ENCODE peak calls at places on chromosomes 4 and X, in five cellular contexts. One of them, this sample, is unnamed.

GRCh38 chr4:38710053-38710452 is 46.1 kb downstream of the KLF3 start:
- DNase-seq in fibroblast of lung: no peak
- DNase-seq in WERI-Rb-1: no peak
- DNase-seq in brain microvascular endothelial cell: no peak
- DNase-seq in AG04450: no peak
- DNase-seq in this sample: no peak

GRCh38 chr4:14867847-14868246 is 134.4 kb upstream of the CPEB2 start:
- DNase-seq in fibroblast of lung: no peak
- DNase-seq in WERI-Rb-1: peak
- DNase-seq in brain microvascular endothelial cell: no peak
- DNase-seq in AG04450: no peak
- DNase-seq in this sample: no peak

GRCh38 chr4:88286897-88287296 is 2.5 kb upstream of the PPM1K start:
- DNase-seq in fibroblast of lung: peak
- DNase-seq in WERI-Rb-1: no peak
- DNase-seq in brain microvascular endothelial cell: no peak
- DNase-seq in AG04450: no peak
- DNase-seq in this sample: no peak

GRCh38 chr4:102586002-102586643 is 85.0 kb downstream of the NFKB1 start:
- DNase-seq in fibroblast of lung: no peak
- DNase-seq in WERI-Rb-1: no peak
- DNase-seq in brain microvascular endothelial cell: no peak
- DNase-seq in AG04450: no peak
- DNase-seq in this sample: no peak

GRCh38 chr4:163166041-163166579 is 580 bp downstream of the NAF1 start:
- DNase-seq in fibroblast of lung: peak
- DNase-seq in WERI-Rb-1: peak
- DNase-seq in brain microvascular endothelial cell: peak
- DNase-seq in AG04450: no peak
- DNase-seq in this sample: no peak

GRCh38 chrX:133606990-133607389 is 191.7 kb upstream of the GPC4 start:
- DNase-seq in fibroblast of lung: no peak
- DNase-seq in WERI-Rb-1: no peak
- DNase-seq in brain microvascular endothelial cell: no peak
- DNase-seq in AG04450: no peak
- DNase-seq in this sample: no peak

GRCh38 chr4:72997409-72997808 is 72.1 kb downstream of the COX18 start:
- DNase-seq in fibroblast of lung: no peak
- DNase-seq in WERI-Rb-1: no peak
- DNase-seq in brain microvascular endothelial cell: peak
- DNase-seq in AG04450: no peak
- DNase-seq in this sample: no peak

GRCh38 chr4:16155503-16156169 is 70.6 kb downstream of the TAPT1 start:
- DNase-seq in fibroblast of lung: no peak
- DNase-seq in WERI-Rb-1: no peak
- DNase-seq in brain microvascular endothelial cell: no peak
- DNase-seq in AG04450: no peak
- DNase-seq in this sample: no peak

GRCh38 chr4:24210332-24210902 is 320.6 kb upstream of the PPARGC1A start:
- DNase-seq in fibroblast of lung: peak
- DNase-seq in WERI-Rb-1: no peak
- DNase-seq in brain microvascular endothelial cell: peak
- DNase-seq in AG04450: peak
- DNase-seq in this sample: peak

GRCh38 chr4:112897548-112897947 is 151.9 kb upstream of the ANK2 start:
- DNase-seq in fibroblast of lung: no peak
- DNase-seq in WERI-Rb-1: peak
- DNase-seq in brain microvascular endothelial cell: no peak
- DNase-seq in AG04450: no peak
- DNase-seq in this sample: no peak

GRCh38 chr4:54941994-54942552 is 183.3 kb downstream of the KDR start:
- DNase-seq in fibroblast of lung: no peak
- DNase-seq in WERI-Rb-1: no peak
- DNase-seq in brain microvascular endothelial cell: no peak
- DNase-seq in AG04450: no peak
- DNase-seq in this sample: no peak

GRCh38 chrX:149939271-149940014 is 1.2 kb upstream of the EOLA2 start:
- DNase-seq in fibroblast of lung: peak
- DNase-seq in WERI-Rb-1: peak
- DNase-seq in brain microvascular endothelial cell: peak
- DNase-seq in AG04450: peak
- DNase-seq in this sample: peak

GRCh38 chr4:1502501-1502886 is 96.3 kb upstream of the NKX1-1 start:
- DNase-seq in fibroblast of lung: no peak
- DNase-seq in WERI-Rb-1: peak
- DNase-seq in brain microvascular endothelial cell: no peak
- DNase-seq in AG04450: no peak
- DNase-seq in this sample: no peak

GRCh38 chr4:121765368-121765705 is 373 bp upstream of the SMIM43 start:
- DNase-seq in fibroblast of lung: no peak
- DNase-seq in WERI-Rb-1: no peak
- DNase-seq in brain microvascular endothelial cell: no peak
- DNase-seq in AG04450: no peak
- DNase-seq in this sample: no peak

GRCh38 chr4:13545394-13545808 is 1.1 kb upstream of the NKX3-2 start:
- DNase-seq in fibroblast of lung: no peak
- DNase-seq in WERI-Rb-1: no peak
- DNase-seq in brain microvascular endothelial cell: no peak
- DNase-seq in AG04450: no peak
- DNase-seq in this sample: no peak
- H3K4me3 ChIP-seq in fibroblast of lung: peak
- H3K4me3 ChIP-seq in WERI-Rb-1: peak
- H3K4me3 ChIP-seq in brain microvascular endothelial cell: peak
- H3K4me3 ChIP-seq in AG04450: peak
- H3K4me3 ChIP-seq in this sample: no peak

DNA sequence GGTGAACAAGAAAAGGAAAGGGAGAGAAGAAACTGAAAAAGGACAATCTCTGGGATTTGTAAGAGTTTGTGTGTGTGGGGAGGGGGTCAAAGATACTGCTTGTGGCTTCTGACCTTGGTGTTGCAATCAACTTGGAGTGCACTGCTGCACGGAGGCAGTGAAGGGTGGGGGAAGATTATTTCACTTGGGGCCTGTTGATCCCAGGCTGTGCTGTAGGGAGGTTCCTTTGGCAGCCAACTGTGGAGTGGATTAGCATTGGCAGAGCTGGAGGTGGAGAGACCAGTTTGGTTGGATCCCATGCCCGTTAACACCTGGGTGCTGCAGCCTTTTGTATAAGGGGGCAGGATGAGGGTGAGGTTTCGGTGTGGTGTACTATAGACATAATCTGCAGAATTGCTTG is 38.2 kb downstream of the AFF1 start:
- DNase-seq in fibroblast of lung: peak
- DNase-seq in WERI-Rb-1: peak
- DNase-seq in brain microvascular endothelial cell: no peak
- DNase-seq in AG04450: no peak
- DNase-seq in this sample: no peak
- H3K4me3 ChIP-seq in fibroblast of lung: no peak
- H3K4me3 ChIP-seq in WERI-Rb-1: no peak
- H3K4me3 ChIP-seq in brain microvascular endothelial cell: no peak
- H3K4me3 ChIP-seq in AG04450: no peak
- H3K4me3 ChIP-seq in this sample: no peak

DNA sequence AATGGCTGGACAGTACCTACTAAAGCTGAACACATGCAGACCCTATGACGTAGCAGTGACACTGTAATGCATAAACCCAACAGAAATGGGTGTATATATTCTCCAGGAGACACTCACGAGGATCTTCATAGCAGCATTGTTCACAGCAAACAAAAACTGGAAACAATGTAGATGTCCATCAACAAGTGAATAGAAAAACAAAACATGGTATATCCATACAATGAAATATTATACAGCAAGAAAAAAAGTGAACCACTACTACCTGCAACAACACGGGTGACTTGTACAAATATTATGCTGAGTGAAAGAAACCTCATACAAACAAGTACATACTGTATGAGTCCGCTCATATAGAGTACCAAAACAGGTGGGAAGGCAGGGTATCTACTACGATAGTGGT is 16.5 kb downstream of the ARHGEF6 start:
- DNase-seq in fibroblast of lung: no peak
- DNase-seq in WERI-Rb-1: no peak
- DNase-seq in brain microvascular endothelial cell: no peak
- DNase-seq in AG04450: no peak
- DNase-seq in this sample: no peak
- H3K4me3 ChIP-seq in fibroblast of lung: no peak
- H3K4me3 ChIP-seq in WERI-Rb-1: no peak
- H3K4me3 ChIP-seq in brain microvascular endothelial cell: no peak
- H3K4me3 ChIP-seq in AG04450: no peak
- H3K4me3 ChIP-seq in this sample: no peak

GRCh38 chr4:71261633-71262121 is 77.1 kb upstream of the SLC4A4 start:
- DNase-seq in fibroblast of lung: no peak
- DNase-seq in WERI-Rb-1: no peak
- DNase-seq in brain microvascular endothelial cell: no peak
- DNase-seq in AG04450: no peak
- DNase-seq in this sample: no peak
- H3K4me3 ChIP-seq in fibroblast of lung: no peak
- H3K4me3 ChIP-seq in WERI-Rb-1: no peak
- H3K4me3 ChIP-seq in brain microvascular endothelial cell: no peak
- H3K4me3 ChIP-seq in AG04450: no peak
- H3K4me3 ChIP-seq in this sample: no peak

GRCh38 chr4:8592366-8593267 is at the start of gene CPZ:
- DNase-seq in fibroblast of lung: peak
- DNase-seq in WERI-Rb-1: peak
- DNase-seq in brain microvascular endothelial cell: peak
- DNase-seq in AG04450: no peak
- DNase-seq in this sample: peak

GRCh38 chr4:8595237-8596087 is 2.9 kb downstream of the CPZ start:
- DNase-seq in fibroblast of lung: no peak
- DNase-seq in WERI-Rb-1: no peak
- DNase-seq in brain microvascular endothelial cell: no peak
- DNase-seq in AG04450: no peak
- DNase-seq in this sample: no peak

GRCh38 chr4:8594097-8595038 is 1.8 kb downstream of the CPZ start:
- DNase-seq in fibroblast of lung: peak
- DNase-seq in WERI-Rb-1: peak
- DNase-seq in brain microvascular endothelial cell: peak
- DNase-seq in AG04450: peak
- DNase-seq in this sample: peak

GRCh38 chr4:8591626-8592365 is 769 bp upstream of the CPZ start:
- DNase-seq in fibroblast of lung: no peak
- DNase-seq in WERI-Rb-1: peak
- DNase-seq in brain microvascular endothelial cell: no peak
- DNase-seq in AG04450: no peak
- DNase-seq in this sample: no peak

GRCh38 chr4:8593268-8594096 is 917 bp downstream of the CPZ start:
- DNase-seq in fibroblast of lung: no peak
- DNase-seq in WERI-Rb-1: no peak
- DNase-seq in brain microvascular endothelial cell: no peak
- DNase-seq in AG04450: no peak
- DNase-seq in this sample: no peak
- H3K4me3 ChIP-seq in fibroblast of lung: peak
- H3K4me3 ChIP-seq in WERI-Rb-1: no peak
- H3K4me3 ChIP-seq in brain microvascular endothelial cell: peak
- H3K4me3 ChIP-seq in AG04450: peak
- H3K4me3 ChIP-seq in this sample: peak

GRCh38 chrX:131792789-131793462 is 230.2 kb upstream of the STK26 start:
- DNase-seq in fibroblast of lung: no peak
- DNase-seq in WERI-Rb-1: peak
- DNase-seq in brain microvascular endothelial cell: peak
- DNase-seq in AG04450: no peak
- DNase-seq in this sample: no peak
- H3K4me3 ChIP-seq in fibroblast of lung: no peak
- H3K4me3 ChIP-seq in WERI-Rb-1: peak
- H3K4me3 ChIP-seq in brain microvascular endothelial cell: peak
- H3K4me3 ChIP-seq in AG04450: no peak
- H3K4me3 ChIP-seq in this sample: no peak

DNA sequence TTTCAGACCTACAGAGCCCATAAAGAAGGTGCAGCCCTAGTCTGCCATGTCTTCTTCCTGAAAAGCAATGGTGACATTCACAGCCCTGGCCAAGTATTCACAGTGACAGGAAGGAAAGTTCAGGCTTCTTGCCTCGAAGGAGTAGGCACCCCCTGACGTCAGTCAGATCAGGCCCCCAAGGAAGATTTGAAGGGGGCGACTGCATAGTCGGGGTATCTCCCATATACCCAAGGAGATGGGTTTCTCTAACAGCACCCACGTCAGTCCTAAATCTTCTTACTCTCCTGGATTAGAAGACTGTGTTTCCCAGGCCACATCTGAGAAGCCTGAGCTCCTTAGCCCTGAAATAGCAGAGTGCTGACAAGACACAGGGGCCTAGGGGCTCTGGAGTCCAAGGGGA is at the start of gene PPEF2:
- DNase-seq in fibroblast of lung: no peak
- DNase-seq in WERI-Rb-1: peak
- DNase-seq in brain microvascular endothelial cell: no peak
- DNase-seq in AG04450: no peak
- DNase-seq in this sample: no peak
- H3K4me3 ChIP-seq in fibroblast of lung: no peak
- H3K4me3 ChIP-seq in WERI-Rb-1: peak
- H3K4me3 ChIP-seq in brain microvascular endothelial cell: no peak
- H3K4me3 ChIP-seq in AG04450: no peak
- H3K4me3 ChIP-seq in this sample: no peak

GRCh38 chr4:133483600-133484246 is 334.6 kb downstream of the PCDH10 start:
- DNase-seq in fibroblast of lung: peak
- DNase-seq in WERI-Rb-1: peak
- DNase-seq in brain microvascular endothelial cell: peak
- DNase-seq in AG04450: peak
- DNase-seq in this sample: peak
- H3K4me3 ChIP-seq in fibroblast of lung: no peak
- H3K4me3 ChIP-seq in WERI-Rb-1: no peak
- H3K4me3 ChIP-seq in brain microvascular endothelial cell: no peak
- H3K4me3 ChIP-seq in AG04450: no peak
- H3K4me3 ChIP-seq in this sample: no peak

GRCh38 chrX:19373034-19373891 is 29.5 kb downstream of the PDHA1 start:
- DNase-seq in fibroblast of lung: no peak
- DNase-seq in WERI-Rb-1: peak
- DNase-seq in brain microvascular endothelial cell: no peak
- DNase-seq in AG04450: no peak
- DNase-seq in this sample: no peak
- H3K4me3 ChIP-seq in fibroblast of lung: peak
- H3K4me3 ChIP-seq in WERI-Rb-1: peak
- H3K4me3 ChIP-seq in brain microvascular endothelial cell: peak
- H3K4me3 ChIP-seq in AG04450: no peak
- H3K4me3 ChIP-seq in this sample: no peak

DNA sequence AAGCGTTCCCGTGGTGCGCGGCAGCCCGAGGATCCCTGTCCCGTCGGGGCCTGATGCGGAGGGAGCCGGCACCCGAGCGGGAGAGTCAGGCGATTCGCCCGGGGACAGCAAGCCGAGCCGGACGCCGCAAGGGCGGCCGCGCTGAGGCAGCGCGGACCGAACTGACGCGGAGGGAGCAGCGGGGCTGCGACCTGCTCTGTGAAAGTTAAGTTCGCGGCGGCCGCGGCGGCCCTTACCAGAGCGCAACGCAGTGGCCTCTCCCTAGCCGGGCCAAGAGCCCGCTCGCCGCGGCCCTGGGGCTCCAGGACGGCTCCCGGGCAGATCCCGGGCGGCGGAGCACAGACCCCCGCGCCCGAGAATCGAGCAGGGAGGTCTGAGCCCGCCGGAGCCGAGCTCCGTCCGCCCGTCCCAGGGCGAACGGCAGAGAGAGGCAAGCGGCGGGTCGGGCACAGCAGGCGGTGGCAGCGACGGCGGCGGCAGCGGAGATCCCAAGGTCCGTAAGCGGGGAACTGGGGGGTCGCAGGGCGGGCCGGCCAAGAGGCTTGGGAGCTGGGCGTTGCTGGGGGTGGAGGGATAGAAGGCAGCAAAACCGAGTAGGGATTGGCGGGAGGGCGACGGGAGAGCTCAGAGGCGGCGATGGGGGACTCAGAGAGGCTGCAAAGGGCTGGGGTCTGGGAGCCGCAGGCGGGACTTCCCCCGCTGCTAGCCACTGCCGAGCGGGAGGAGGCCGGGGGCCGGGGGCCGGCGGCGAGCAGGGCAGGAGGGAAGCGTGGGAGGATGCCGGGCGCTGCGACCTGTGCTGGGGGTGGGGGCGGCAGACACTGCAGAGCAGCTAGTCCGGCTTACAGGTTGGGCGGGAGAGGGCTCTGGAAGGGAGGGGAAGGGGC is 1.0 kb downstream of the GPR50 start:
- DNase-seq in fibroblast of lung: no peak
- DNase-seq in WERI-Rb-1: no peak
- DNase-seq in brain microvascular endothelial cell: no peak
- DNase-seq in AG04450: no peak
- DNase-seq in this sample: no peak
- H3K4me3 ChIP-seq in fibroblast of lung: no peak
- H3K4me3 ChIP-seq in WERI-Rb-1: no peak
- H3K4me3 ChIP-seq in brain microvascular endothelial cell: no peak
- H3K4me3 ChIP-seq in AG04450: no peak
- H3K4me3 ChIP-seq in this sample: no peak

This sample was measured in BJ.